ENCODE peak calls at places on chromosomes 3 and 15, in nine cellular contexts. O is EL; T is activated gamma-delta T cell treated with anti-CD3 and anti-CD28 coated beads, Interleukin-2, amount 50 U/mL, for 16 hours; S is KBM-7; K is Peyer's patch; P is stimulated activated CD4-positive, alpha-beta T cell treated with anti-CD3 and anti-CD28 coated beads, Interleukin-2, amount 100 ng/mL, for 48 hours; H is fibroblast of the aortic adventitia; E is cerebellum; Z is esophagus muscularis mucosa. I is an unnamed sample.

GRCh38 chr3:59192473-59192872 is 142.6 kb upstream of the CFAP20DC start:
- DNase-seq in H (peak), O (peak), T (no peak), E (no peak), P (no peak), Z (no peak), K (no peak), S (no peak), I (no peak)

GRCh38 chr3:81761904-81762565 is 590 bp upstream of the GBE1 start:
- DNase-seq in P (no peak), K (no peak), T (no peak), Z (no peak), E (peak), O (peak), H (peak), S (no peak), I (no peak)

GRCh38 chr3:181703701-181704420 is 7.9 kb upstream of the SOX2 start:
- DNase-seq in E (no peak), K (no peak), P (no peak), Z (no peak), O (no peak), H (no peak), T (no peak), S (no peak), I (no peak)

GRCh38 chr15:60590935-60591490 is 112.1 kb upstream of the ICE2 start:
- DNase-seq in O (peak), Z (no peak), T (no peak), E (peak), H (no peak), K (peak), S (peak), P (no peak), I (no peak)

GRCh38 chr15:46365612-46366011 is 730.8 kb downstream of the SQOR start:
- DNase-seq in K (no peak), Z (no peak), E (no peak), S (no peak), O (peak), H (no peak), P (no peak), T (no peak), I (no peak)

GRCh38 chr15:56249080-56249479 is 5.4 kb upstream of the RFX7 start:
- DNase-seq in O (peak), P (no peak), E (no peak), Z (no peak), K (no peak), T (no peak), H (peak), S (peak), I (no peak)

GRCh38 chr15:96893159-96893906 is 562.8 kb downstream of the NR2F2 start:
- DNase-seq in P (no peak), S (peak), Z (no peak), O (peak), E (no peak), K (no peak), H (peak), T (no peak), I (no peak)

GRCh38 chr3:14534379-14535191 is 5.6 kb downstream of the GRIP2 start:
- DNase-seq in P (no peak), K (no peak), H (no peak), S (no peak), T (no peak), O (no peak), E (no peak), Z (no peak), I (no peak)

GRCh38 chr3:179446501-179446900 is 4.8 kb downstream of the GNB4 start:
- DNase-seq in T (no peak), Z (no peak), H (peak), E (no peak), K (no peak), P (no peak), O (peak), S (peak), I (no peak)

GRCh38 chr3:9782777-9783176 is 9.5 kb downstream of the TADA3 start:
- DNase-seq in K (no peak), S (peak), Z (no peak), T (no peak), O (no peak), P (no peak), H (no peak), E (no peak), I (no peak)

GRCh38 chr3:177598110-177598833 is 401.0 kb upstream of the TBL1XR1 start:
- DNase-seq in O (no peak), P (no peak), T (no peak), E (peak), H (peak), S (no peak), Z (no peak), K (no peak), I (no peak)

GRCh38 chr3:100401674-100402036 is 316 bp downstream of the LNP1 start:
- DNase-seq in S (no peak), Z (peak), K (peak), P (peak), O (peak), E (peak), H (peak), T (peak), I (no peak)

GRCh38 chr3:158574646-158575045 is 3.7 kb downstream of the MLF1 start:
- DNase-seq in K (no peak), Z (no peak), P (no peak), S (no peak), H (no peak), T (no peak), O (no peak), E (no peak), I (no peak)

GRCh38 chr3:16359331-16359730 is 94.3 kb downstream of the OXNAD1 start:
- DNase-seq in H (no peak), Z (no peak), O (no peak), E (no peak), K (no peak), S (no peak), P (no peak), T (no peak), I (no peak)

GRCh38 chr3:186588619-186589018 is 18.1 kb downstream of the DNAJB11 start:
- DNase-seq in H (no peak), Z (no peak), O (no peak), S (no peak), P (no peak), T (no peak), E (no peak), K (no peak), I (no peak)

GRCh38 chr3:138936763-138937689 is 9.9 kb downstream of the FOXL2 start:
- DNase-seq in H (no peak), T (no peak), K (no peak), E (no peak), S (no peak), Z (no peak), O (no peak), P (no peak), I (no peak)